ENCODE peak calls at places on chromosome 12, in four cellular contexts. One of them, this sample, is unnamed. For H3K4me1, the result is how much of the 10 kb centered on the place peaks cover.

GRCh38 chr12:108635201-108635996 is 1.7 kb upstream of the SELPLG start:
- DNase-seq in lung: no peak
- DNase-seq in heart right ventricle: no peak
- DNase-seq in hepatocyte: no peak
- DNase-seq in this sample: no peak

GRCh38 chr12:106139422-106140141 is 828 bp upstream of the NUAK1 start:
- DNase-seq in lung: peak
- DNase-seq in heart right ventricle: peak
- DNase-seq in hepatocyte: peak
- DNase-seq in this sample: peak

GRCh38 chr12:78887008-78887407 is 22.4 kb downstream of the SYT1 start:
- DNase-seq in lung: no peak
- DNase-seq in heart right ventricle: no peak
- DNase-seq in hepatocyte: no peak
- DNase-seq in this sample: no peak

GRCh38 chr12:65168606-65169310 is 625 bp upstream of the LEMD3 start:
- DNase-seq in lung: no peak
- DNase-seq in heart right ventricle: no peak
- DNase-seq in hepatocyte: no peak
- DNase-seq in this sample: no peak

GRCh38 chr12:39613525-39613924 is 6.1 kb downstream of the ABCD2 start:
- DNase-seq in lung: no peak
- DNase-seq in heart right ventricle: no peak
- DNase-seq in hepatocyte: no peak
- DNase-seq in this sample: no peak

GRCh38 chr12:47795814-47796411 is 22.9 kb downstream of the SLC48A1 start:
- DNase-seq in lung: no peak
- DNase-seq in heart right ventricle: no peak
- DNase-seq in hepatocyte: no peak
- DNase-seq in this sample: no peak

GRCh38 chr12:87687362-87687761 is 341.8 kb downstream of the C12orf50 start:
- DNase-seq in lung: no peak
- DNase-seq in heart right ventricle: no peak
- DNase-seq in hepatocyte: peak
- DNase-seq in this sample: peak

GRCh38 chr12:66087365-66087943 is 43.1 kb downstream of the LLPH start:
- DNase-seq in lung: peak
- DNase-seq in heart right ventricle: peak
- DNase-seq in hepatocyte: peak
- DNase-seq in this sample: peak

GRCh38 chr12:31835276-31835882 is 106.6 kb upstream of the AMN1 start:
- DNase-seq in lung: no peak
- DNase-seq in heart right ventricle: no peak
- DNase-seq in hepatocyte: peak
- DNase-seq in this sample: no peak

GRCh38 chr12:4031703-4032291 is 158.6 kb upstream of the PARP11 start:
- DNase-seq in lung: peak
- DNase-seq in heart right ventricle: peak
- DNase-seq in hepatocyte: peak
- DNase-seq in this sample: peak

GRCh38 chr12:64082866-64083268 is 139.2 kb downstream of the KICS2 start:
- DNase-seq in lung: no peak
- DNase-seq in heart right ventricle: no peak
- DNase-seq in hepatocyte: peak
- DNase-seq in this sample: no peak

GRCh38 chr12:98373982-98374381 is 141.4 kb upstream of the TMPO start:
- DNase-seq in lung: no peak
- DNase-seq in heart right ventricle: no peak
- DNase-seq in hepatocyte: no peak
- DNase-seq in this sample: no peak

GRCh38 chr12:130576286-130576933 is 139.7 kb downstream of the RIMBP2 start:
- DNase-seq in lung: no peak
- DNase-seq in heart right ventricle: no peak
- DNase-seq in hepatocyte: no peak
- DNase-seq in this sample: no peak

GRCh38 chr12:43444940-43445564 is 107.0 kb downstream of the ADAMTS20 start:
- DNase-seq in lung: peak
- DNase-seq in heart right ventricle: peak
- DNase-seq in hepatocyte: peak
- DNase-seq in this sample: peak

GRCh38 chr12:64665506-64665905 is 55.2 kb downstream of the RASSF3 start:
- DNase-seq in lung: no peak
- DNase-seq in heart right ventricle: no peak
- DNase-seq in hepatocyte: no peak
- DNase-seq in this sample: no peak

GRCh38 chr12:37543966-37544668 is 772.5 kb upstream of the ALG10B start:
- DNase-seq in lung: no peak
- DNase-seq in heart right ventricle: no peak
- DNase-seq in hepatocyte: no peak
- DNase-seq in this sample: no peak

GRCh38 chr12:10293151-10293550 is 14.5 kb upstream of the KLRD1 start:
- DNase-seq in lung: no peak
- DNase-seq in heart right ventricle: no peak
- DNase-seq in hepatocyte: no peak
- DNase-seq in this sample: no peak

GRCh38 chr12:53051881-53052412 is 2.1 kb downstream of the TNS2 start:
- DNase-seq in lung: peak
- DNase-seq in heart right ventricle: no peak
- DNase-seq in hepatocyte: no peak
- DNase-seq in this sample: peak

GRCh38 chr12:76244298-76244697 is 103.9 kb downstream of the BBS10 start:
- DNase-seq in lung: no peak
- DNase-seq in heart right ventricle: no peak
- DNase-seq in hepatocyte: no peak
- DNase-seq in this sample: no peak

GRCh38 chr12:48004039-48004940 is at the start of gene COL2A1:
- DNase-seq in lung: no peak
- DNase-seq in heart right ventricle: no peak
- DNase-seq in hepatocyte: peak
- DNase-seq in this sample: peak

GRCh38 chr12:93244514-93245077 is 133.1 kb upstream of the NUDT4 start:
- DNase-seq in lung: no peak
- DNase-seq in heart right ventricle: no peak
- DNase-seq in hepatocyte: no peak
- DNase-seq in this sample: no peak

GRCh38 chr12:130053641-130054040 is 108.6 kb upstream of the FZD10 start:
- DNase-seq in lung: no peak
- DNase-seq in heart right ventricle: no peak
- DNase-seq in hepatocyte: peak
- DNase-seq in this sample: no peak

GRCh38 chr12:43812926-43813325 is 6.8 kb upstream of the TWF1 start:
- DNase-seq in lung: no peak
- DNase-seq in heart right ventricle: no peak
- DNase-seq in hepatocyte: no peak
- DNase-seq in this sample: no peak

GRCh38 chr12:52055781-52056711 is 4.8 kb downstream of the NR4A1 start:
- DNase-seq in lung: no peak
- DNase-seq in heart right ventricle: peak
- DNase-seq in hepatocyte: peak
- DNase-seq in this sample: peak

GRCh38 chr12:113292091-113292490 is 42.8 kb downstream of the SLC8B1 start:
- DNase-seq in lung: no peak
- DNase-seq in heart right ventricle: no peak
- DNase-seq in hepatocyte: no peak
- DNase-seq in this sample: no peak

GRCh38 chr12:332581-333205 is 56.4 kb downstream of the KDM5A start:
- DNase-seq in lung: no peak
- DNase-seq in heart right ventricle: no peak
- DNase-seq in hepatocyte: no peak
- DNase-seq in this sample: no peak

GRCh38 chr12:104750061-104750460 is 208.0 kb downstream of the SLC41A2 start:
- DNase-seq in lung: peak
- DNase-seq in heart right ventricle: peak
- DNase-seq in hepatocyte: no peak
- DNase-seq in this sample: no peak

GRCh38 chr12:38384816-38385491 is 68.4 kb downstream of the ALG10B start:
- DNase-seq in lung: no peak
- DNase-seq in heart right ventricle: no peak
- DNase-seq in hepatocyte: peak
- DNase-seq in this sample: no peak

GRCh38 chr12:124599074-124599999 is 31.9 kb upstream of the NCOR2 start:
- DNase-seq in lung: no peak
- DNase-seq in heart right ventricle: no peak
- DNase-seq in hepatocyte: no peak
- DNase-seq in this sample: no peak

GRCh38 chr12:93832126-93832525 is 155.0 kb downstream of the CRADD start:
- DNase-seq in lung: no peak
- DNase-seq in heart right ventricle: no peak
- DNase-seq in hepatocyte: no peak
- DNase-seq in this sample: no peak

GRCh38 chr12:40156031-40156764 is 50.3 kb upstream of the SLC2A13 start:
- DNase-seq in lung: no peak
- DNase-seq in heart right ventricle: no peak
- DNase-seq in hepatocyte: no peak
- DNase-seq in this sample: no peak

GRCh38 chr12:46219892-46220655 is 48.8 kb downstream of the SLC38A1 start:
- DNase-seq in lung: no peak
- DNase-seq in heart right ventricle: no peak
- DNase-seq in hepatocyte: no peak
- DNase-seq in this sample: no peak

GRCh38 chr12:19894803-19895202 is 455.5 kb downstream of the AEBP2 start:
- DNase-seq in lung: no peak
- DNase-seq in heart right ventricle: no peak
- DNase-seq in hepatocyte: no peak
- DNase-seq in this sample: no peak

GRCh38 chr12:104648746-104649145 is 192.0 kb downstream of the CHST11 start:
- DNase-seq in lung: no peak
- DNase-seq in heart right ventricle: no peak
- DNase-seq in hepatocyte: no peak
- DNase-seq in this sample: no peak

GRCh38 chr12:97276198-97276580 is 186.4 kb upstream of the RMST start:
- DNase-seq in lung: no peak
- DNase-seq in heart right ventricle: no peak
- DNase-seq in hepatocyte: no peak
- DNase-seq in this sample: no peak

GRCh38 chr12:80101126-80101525 is 1.8 kb downstream of the OTOGL start:
- DNase-seq in lung: no peak
- DNase-seq in heart right ventricle: no peak
- DNase-seq in hepatocyte: no peak
- DNase-seq in this sample: no peak

GRCh38 chr12:131151558-131152345 is 198.0 kb downstream of the ADGRD1 start:
- DNase-seq in lung: no peak
- DNase-seq in heart right ventricle: no peak
- DNase-seq in hepatocyte: no peak
- DNase-seq in this sample: peak

GRCh38 chr12:75747572-75747995 is 236.2 kb upstream of the KRR1 start:
- DNase-seq in lung: no peak
- DNase-seq in heart right ventricle: no peak
- DNase-seq in hepatocyte: no peak
- DNase-seq in this sample: no peak

GRCh38 chr12:69055280-69055679 is 122.3 kb upstream of the CPM start:
- DNase-seq in lung: no peak
- DNase-seq in heart right ventricle: no peak
- DNase-seq in hepatocyte: no peak
- DNase-seq in this sample: no peak

GRCh38 chr12:69059465-69060457 is 126.8 kb upstream of the CPM start:
- DNase-seq in lung: no peak
- DNase-seq in heart right ventricle: no peak
- DNase-seq in hepatocyte: no peak
- DNase-seq in this sample: no peak

GRCh38 chr12:69056743-69057515 is 124.0 kb upstream of the CPM start:
- DNase-seq in lung: no peak
- DNase-seq in heart right ventricle: no peak
- DNase-seq in hepatocyte: no peak
- DNase-seq in this sample: no peak

GRCh38 chr12:69055706-69056105 is 122.7 kb upstream of the CPM start:
- DNase-seq in lung: no peak
- DNase-seq in heart right ventricle: no peak
- DNase-seq in hepatocyte: no peak
- DNase-seq in this sample: no peak

DNA sequence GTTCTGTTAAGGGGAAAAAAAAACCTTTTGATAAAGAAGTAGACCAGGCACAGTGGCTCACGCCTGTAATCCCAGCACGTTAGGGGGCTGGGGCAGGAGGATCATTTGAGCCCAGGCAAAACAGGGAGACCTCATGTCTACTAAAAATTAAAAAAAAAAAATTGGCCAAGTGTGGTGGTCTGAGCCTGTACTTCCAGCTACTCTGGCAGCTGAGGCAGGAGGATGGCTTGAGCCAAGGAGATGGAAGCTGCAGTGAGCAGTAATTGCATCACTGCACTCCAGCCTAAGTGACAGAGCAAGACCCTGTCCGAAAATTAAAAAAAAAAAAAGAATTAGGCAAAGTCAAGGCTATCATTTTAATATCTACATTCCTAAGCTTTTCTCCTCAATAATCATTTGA is 124.8 kb upstream of the CPM start:
- DNase-seq in lung: no peak
- DNase-seq in heart right ventricle: no peak
- DNase-seq in hepatocyte: no peak
- DNase-seq in this sample: peak
- H3K4me1 ChIP-seq in lung: under half
- H3K4me1 ChIP-seq in heart right ventricle: under half
- H3K4me1 ChIP-seq in hepatocyte: under half
- H3K4me1 ChIP-seq in this sample: under half

GRCh38 chr12:123491481-123491880 is 33.5 kb downstream of the SNRNP35 start:
- DNase-seq in lung: no peak
- DNase-seq in heart right ventricle: no peak
- DNase-seq in hepatocyte: no peak
- DNase-seq in this sample: no peak
- H3K27ac ChIP-seq in lung: no peak
- H3K27ac ChIP-seq in heart right ventricle: no peak
- H3K27ac ChIP-seq in hepatocyte: no peak
- H3K27ac ChIP-seq in this sample: no peak

DNA sequence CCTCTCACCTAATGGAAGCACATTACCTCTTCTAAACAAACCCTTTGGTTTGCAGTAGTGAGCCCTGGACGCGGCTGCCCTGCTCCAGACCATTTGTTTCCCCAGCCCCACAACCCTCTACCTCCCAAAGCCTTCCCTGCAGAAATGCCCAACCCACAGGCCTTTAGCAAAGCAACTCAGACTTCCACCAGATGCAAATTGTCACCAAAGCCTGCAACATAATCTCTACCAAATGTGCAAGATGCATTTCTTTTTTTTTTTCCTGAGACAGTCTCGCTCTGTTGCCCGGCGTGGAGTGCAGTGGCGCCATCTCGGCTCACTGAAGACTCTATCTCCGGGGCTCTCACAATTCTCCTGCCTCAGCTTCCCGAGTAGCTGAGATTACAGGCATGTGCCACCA is 56.2 kb downstream of the VWF start:
- DNase-seq in lung: no peak
- DNase-seq in heart right ventricle: no peak
- DNase-seq in hepatocyte: no peak
- DNase-seq in this sample: peak
- H3K4me1 ChIP-seq in lung: under half
- H3K4me1 ChIP-seq in heart right ventricle: under half
- H3K4me1 ChIP-seq in hepatocyte: under half
- H3K4me1 ChIP-seq in this sample: under half

DNA sequence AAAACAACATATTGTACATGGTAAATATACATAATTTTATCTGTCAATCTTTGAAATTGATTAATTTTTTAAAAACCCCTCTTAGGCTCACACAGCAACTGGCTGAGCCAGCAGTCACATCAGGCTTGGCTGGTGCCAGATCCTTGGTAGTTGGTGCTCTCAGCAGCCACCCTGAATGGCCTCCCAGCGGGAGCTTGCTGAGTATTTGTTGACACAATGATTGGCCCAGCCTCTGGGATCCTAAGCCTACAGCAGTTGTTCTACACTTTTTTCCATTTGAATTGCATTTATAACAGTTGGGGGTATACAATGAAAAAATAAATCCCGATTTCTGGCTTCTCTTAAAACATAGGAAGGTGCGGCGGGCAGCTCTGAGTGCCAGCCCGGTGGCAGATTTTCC is 11.1 kb downstream of the PRKAB1 start:
- DNase-seq in lung: no peak
- DNase-seq in heart right ventricle: no peak
- DNase-seq in hepatocyte: no peak
- DNase-seq in this sample: no peak
- H3K27ac ChIP-seq in lung: no peak
- H3K27ac ChIP-seq in heart right ventricle: no peak
- H3K27ac ChIP-seq in hepatocyte: peak
- H3K27ac ChIP-seq in this sample: no peak